ENCODE peak calls at places on chromosomes 13 and 19, in four cellular contexts. One of them, this sample, is unnamed. For H3K9me3, the result is how much of the 10 kb centered on the place peaks cover.

GRCh38 chr13:42762251-42762650 is 19.1 kb upstream of the FAM216B start:
- DNase-seq in CD8-positive, alpha-beta memory T cell: no peak
- DNase-seq in left lung: no peak
- DNase-seq in IMR-90: peak
- DNase-seq in this sample: no peak

GRCh38 chr13:43087960-43088580 is 64.7 kb downstream of the DNAJC15 start:
- DNase-seq in CD8-positive, alpha-beta memory T cell: no peak
- DNase-seq in left lung: no peak
- DNase-seq in IMR-90: peak
- DNase-seq in this sample: no peak

GRCh38 chr13:99517577-99517976 is 16.3 kb downstream of the TM9SF2 start:
- DNase-seq in left lung: no peak
- DNase-seq in IMR-90: no peak
- DNase-seq in CD8-positive, alpha-beta memory T cell: no peak
- DNase-seq in this sample: no peak

GRCh38 chr19:19499272-19499995 is 15.9 kb downstream of the TSSK6 start:
- DNase-seq in left lung: no peak
- DNase-seq in CD8-positive, alpha-beta memory T cell: no peak
- DNase-seq in IMR-90: no peak
- DNase-seq in this sample: no peak

GRCh38 chr19:42529248-42529764 is 1.0 kb upstream of the CEACAM1 start:
- DNase-seq in IMR-90: peak
- DNase-seq in left lung: peak
- DNase-seq in CD8-positive, alpha-beta memory T cell: peak
- DNase-seq in this sample: peak

GRCh38 chr19:3721131-3721899 is 13.1 kb downstream of the TJP3 start:
- DNase-seq in IMR-90: peak
- DNase-seq in left lung: peak
- DNase-seq in CD8-positive, alpha-beta memory T cell: peak
- DNase-seq in this sample: peak

GRCh38 chr13:77026255-77026782 is 640 bp downstream of the FBXL3 start:
- DNase-seq in IMR-90: peak
- DNase-seq in left lung: peak
- DNase-seq in CD8-positive, alpha-beta memory T cell: peak
- DNase-seq in this sample: peak

GRCh38 chr19:10427169-10427568 is 6.8 kb downstream of the PDE4A start:
- DNase-seq in left lung: no peak
- DNase-seq in IMR-90: no peak
- DNase-seq in CD8-positive, alpha-beta memory T cell: no peak
- DNase-seq in this sample: no peak

GRCh38 chr13:101018720-101019119 is 344.1 kb upstream of the TMTC4 start:
- DNase-seq in left lung: no peak
- DNase-seq in IMR-90: peak
- DNase-seq in CD8-positive, alpha-beta memory T cell: no peak
- DNase-seq in this sample: no peak

GRCh38 chr19:16915734-16916133 is 26.9 kb downstream of the F2RL3 start:
- DNase-seq in CD8-positive, alpha-beta memory T cell: no peak
- DNase-seq in left lung: no peak
- DNase-seq in IMR-90: no peak
- DNase-seq in this sample: no peak

GRCh38 chr13:77022341-77022740 is 4.6 kb downstream of the FBXL3 start:
- DNase-seq in CD8-positive, alpha-beta memory T cell: no peak
- DNase-seq in IMR-90: peak
- DNase-seq in left lung: no peak
- DNase-seq in this sample: no peak

GRCh38 chr13:99258210-99258860 is at the start of gene GPR18:
- DNase-seq in left lung: no peak
- DNase-seq in IMR-90: peak
- DNase-seq in CD8-positive, alpha-beta memory T cell: peak
- DNase-seq in this sample: no peak

DNA sequence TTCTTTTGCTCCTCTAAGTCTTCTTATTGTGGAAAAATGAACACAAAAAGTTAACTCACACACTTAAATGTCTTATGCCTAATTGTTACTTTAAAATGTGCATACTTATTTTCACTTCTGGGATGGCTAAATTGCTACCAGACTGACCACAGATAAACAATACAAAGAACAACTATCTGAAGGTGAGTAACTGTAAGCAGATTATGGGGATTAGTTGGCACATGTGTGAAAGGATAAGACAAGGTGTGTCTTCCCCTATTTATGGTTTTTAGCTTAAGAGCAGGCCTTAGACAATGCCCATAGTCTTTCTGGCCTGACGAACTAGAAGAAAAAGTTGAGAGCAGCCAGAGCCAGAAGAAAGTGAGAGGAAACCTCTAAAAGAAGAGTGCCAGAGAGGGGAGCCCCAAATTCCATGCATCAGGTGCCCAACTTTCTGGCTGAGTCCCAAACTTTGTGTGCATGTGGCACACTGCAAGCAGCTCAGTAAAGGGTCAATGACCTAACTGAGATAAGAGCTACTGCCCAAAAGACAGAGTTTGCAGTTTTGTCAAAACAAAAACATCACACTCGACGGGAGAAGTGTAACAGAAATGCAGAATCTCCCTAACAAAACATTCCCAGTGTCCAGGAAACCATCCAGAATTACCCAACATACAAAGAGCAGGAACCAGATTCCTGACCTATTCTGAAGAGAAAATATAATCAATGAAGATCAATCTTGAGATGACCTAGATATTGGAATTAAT is 375.4 kb downstream of the KCNRG start:
- DNase-seq in IMR-90: no peak
- DNase-seq in left lung: no peak
- DNase-seq in CD8-positive, alpha-beta memory T cell: no peak
- DNase-seq in this sample: no peak
- H3K9me3 ChIP-seq in IMR-90: under half
- H3K9me3 ChIP-seq in left lung: under half
- H3K9me3 ChIP-seq in CD8-positive, alpha-beta memory T cell: under half
- H3K9me3 ChIP-seq in this sample: under half

DNA sequence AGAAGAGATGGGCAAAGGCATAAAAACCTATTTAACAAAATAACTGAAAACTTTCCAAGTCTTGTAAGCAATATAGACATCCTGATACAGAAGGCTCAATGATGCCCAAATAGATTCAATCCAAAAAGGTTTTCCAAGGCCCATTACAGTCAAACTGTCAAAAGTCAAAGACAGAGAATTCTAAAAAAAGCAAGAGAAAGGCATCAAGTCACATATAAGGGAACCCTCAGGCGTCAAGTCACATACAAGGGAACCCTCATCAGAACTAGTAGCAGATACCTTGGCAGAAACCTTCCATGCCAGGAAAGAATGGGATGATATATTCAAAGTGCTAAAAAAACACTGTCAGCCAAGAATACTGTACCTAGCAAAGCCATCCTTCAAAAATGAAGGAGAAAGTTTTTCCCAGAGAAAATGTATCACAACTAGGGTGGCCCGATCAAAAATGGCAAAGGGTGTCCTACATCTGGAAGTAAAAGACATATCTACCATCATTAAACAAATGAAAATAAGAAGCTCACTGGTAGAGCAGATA is 21.2 kb downstream of the ZNF829 start:
- DNase-seq in left lung: no peak
- DNase-seq in CD8-positive, alpha-beta memory T cell: no peak
- DNase-seq in IMR-90: no peak
- DNase-seq in this sample: no peak
- H3K9me3 ChIP-seq in left lung: under half
- H3K9me3 ChIP-seq in CD8-positive, alpha-beta memory T cell: half or more
- H3K9me3 ChIP-seq in IMR-90: half or more
- H3K9me3 ChIP-seq in this sample: half or more

DNA sequence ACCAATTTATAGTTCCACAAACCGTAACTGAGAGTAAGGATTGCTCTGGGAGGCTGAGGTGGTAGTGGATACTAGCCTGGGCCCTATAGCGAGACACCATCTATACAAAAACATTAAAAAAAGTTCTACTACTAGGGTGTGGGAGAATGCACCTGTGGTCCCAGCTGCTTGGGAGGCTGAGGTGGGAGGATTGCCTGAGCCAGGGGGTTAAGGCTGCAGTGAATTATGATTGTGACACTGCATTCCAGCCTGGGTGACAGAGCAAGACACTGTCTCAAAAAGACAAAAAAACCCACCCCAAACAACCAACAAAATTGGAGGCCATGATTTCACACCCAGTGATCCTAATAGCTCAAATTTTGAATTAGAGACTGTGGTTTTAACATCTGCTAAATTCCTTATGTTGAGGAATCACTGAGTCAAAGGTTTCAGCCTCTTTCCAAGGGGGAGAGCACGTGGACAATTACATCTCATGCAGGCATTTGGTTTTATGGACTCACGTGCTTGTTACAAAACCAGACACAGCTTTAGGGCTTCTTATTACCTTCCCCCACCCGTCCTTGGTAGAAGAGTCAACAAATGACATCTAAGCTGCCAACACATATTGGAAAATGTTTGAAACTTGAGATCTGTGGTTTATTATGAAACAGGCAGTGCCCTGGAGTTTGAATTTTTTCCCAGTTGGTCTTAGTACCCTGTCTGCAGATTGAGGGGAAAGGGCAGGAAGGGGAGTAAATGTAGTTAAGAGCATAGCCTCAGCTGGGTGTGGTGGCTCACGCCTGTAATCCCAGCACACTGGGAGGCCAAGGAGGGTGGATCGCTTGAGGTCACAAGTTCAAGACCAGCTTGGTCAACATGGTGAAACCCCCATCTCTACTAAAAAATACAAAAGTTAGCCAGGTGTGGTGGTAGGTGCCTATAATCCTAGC is 18.5 kb downstream of the CYP2A6 start:
- DNase-seq in left lung: no peak
- DNase-seq in IMR-90: peak
- DNase-seq in CD8-positive, alpha-beta memory T cell: no peak
- DNase-seq in this sample: no peak
- H3K9me3 ChIP-seq in left lung: under half
- H3K9me3 ChIP-seq in IMR-90: under half
- H3K9me3 ChIP-seq in CD8-positive, alpha-beta memory T cell: under half
- H3K9me3 ChIP-seq in this sample: under half

GRCh38 chr19:15666186-15666585 is 6.7 kb upstream of the CYP4F12 start:
- DNase-seq in left lung: no peak
- DNase-seq in CD8-positive, alpha-beta memory T cell: no peak
- DNase-seq in IMR-90: no peak
- DNase-seq in this sample: no peak
- H3K9me3 ChIP-seq in left lung: under half
- H3K9me3 ChIP-seq in CD8-positive, alpha-beta memory T cell: under half
- H3K9me3 ChIP-seq in IMR-90: under half
- H3K9me3 ChIP-seq in this sample: under half

DNA sequence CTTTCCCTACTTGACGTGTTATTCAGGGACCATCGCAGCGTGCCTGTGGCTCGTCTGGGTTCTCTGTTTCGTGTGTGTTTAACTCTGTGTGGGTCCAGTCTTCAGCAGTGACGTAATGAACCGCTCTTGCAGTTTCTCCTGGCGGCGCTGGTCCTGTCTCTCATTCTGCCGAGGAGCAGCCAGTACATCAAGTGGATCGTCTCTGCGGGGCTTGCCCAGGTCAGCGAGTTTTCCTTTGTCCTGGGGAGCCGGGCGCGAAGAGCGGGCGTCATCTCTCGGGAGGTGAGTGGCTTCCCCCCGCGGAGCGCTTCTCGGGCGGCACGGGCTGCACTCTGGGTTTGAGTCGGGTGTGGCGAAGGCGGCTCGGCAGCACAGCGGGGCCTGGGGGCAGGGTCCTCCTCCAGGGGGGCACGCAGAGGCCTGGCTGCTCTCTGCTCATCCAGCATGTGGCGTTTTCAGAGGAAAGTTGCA is 36.3 kb upstream of the TFDP1 start:
- DNase-seq in CD8-positive, alpha-beta memory T cell: peak
- DNase-seq in IMR-90: no peak
- DNase-seq in left lung: peak
- DNase-seq in this sample: no peak
- H3K9me3 ChIP-seq in CD8-positive, alpha-beta memory T cell: under half
- H3K9me3 ChIP-seq in IMR-90: under half
- H3K9me3 ChIP-seq in left lung: under half
- H3K9me3 ChIP-seq in this sample: under half